ENCODE peak calls at places on chromosomes 2 and 18, in five cellular contexts. One of them, this sample, is unnamed.

GRCh38 chr18:47929681-47930085 is 776 bp downstream of the SMAD2 start:
- DNase-seq in kidney: no peak
- DNase-seq in PC-3: peak; percentile 23
- DNase-seq in PC-9: no peak
- DNase-seq in Karpas-422: no peak
- DNase-seq in this sample: no peak

GRCh38 chr2:55906993-55907392 is 16.6 kb downstream of the EFEMP1 start:
- DNase-seq in Karpas-422: no peak
- DNase-seq in PC-3: no peak
- DNase-seq in PC-9: no peak
- DNase-seq in kidney: no peak
- DNase-seq in this sample: no peak

GRCh38 chr2:619964-620363 is 57.2 kb downstream of the TMEM18 start:
- DNase-seq in Karpas-422: no peak
- DNase-seq in PC-3: no peak
- DNase-seq in kidney: no peak
- DNase-seq in PC-9: no peak
- DNase-seq in this sample: no peak

GRCh38 chr2:863732-864450 is 86.8 kb upstream of the SNTG2 start:
- DNase-seq in kidney: peak; percentile 53
- DNase-seq in PC-9: no peak
- DNase-seq in Karpas-422: no peak
- DNase-seq in PC-3: no peak
- DNase-seq in this sample: no peak

GRCh38 chr2:54073796-54074195 is 41.6 kb upstream of the ACYP2 start:
- DNase-seq in PC-9: peak; percentile 17
- DNase-seq in kidney: no peak
- DNase-seq in PC-3: peak; percentile 96
- DNase-seq in Karpas-422: no peak
- DNase-seq in this sample: peak; percentile 59

GRCh38 chr2:25879133-25879730 is 945 bp upstream of the ASXL2 start:
- DNase-seq in PC-3: peak; percentile 89
- DNase-seq in Karpas-422: no peak
- DNase-seq in PC-9: peak; percentile 12
- DNase-seq in kidney: no peak
- DNase-seq in this sample: peak; percentile 68

GRCh38 chr2:179646173-179646762 is 215.1 kb downstream of the ZNF385B start:
- DNase-seq in Karpas-422: no peak
- DNase-seq in kidney: no peak
- DNase-seq in PC-9: no peak
- DNase-seq in PC-3: no peak
- DNase-seq in this sample: no peak

GRCh38 chr2:44793322-44793870 is 148.1 kb upstream of the SIX3 start:
- DNase-seq in Karpas-422: peak; percentile 53
- DNase-seq in kidney: no peak
- DNase-seq in PC-9: peak; percentile 33
- DNase-seq in PC-3: peak; percentile 61
- DNase-seq in this sample: no peak

GRCh38 chr18:48595703-48596218 is 56.9 kb downstream of the CTIF start:
- DNase-seq in kidney: no peak
- DNase-seq in PC-3: no peak
- DNase-seq in Karpas-422: no peak
- DNase-seq in PC-9: no peak
- DNase-seq in this sample: no peak

GRCh38 chr2:232522014-232522854 is 2.0 kb downstream of the PRSS56 start:
- DNase-seq in kidney: no peak
- DNase-seq in PC-3: peak; percentile 40
- DNase-seq in PC-9: peak; percentile 58
- DNase-seq in Karpas-422: peak; percentile 75
- DNase-seq in this sample: no peak

GRCh38 chr2:232134939-232135338 is 173.4 kb downstream of the DIS3L2 start:
- DNase-seq in PC-9: no peak
- DNase-seq in kidney: no peak
- DNase-seq in PC-3: peak; percentile 64
- DNase-seq in Karpas-422: no peak
- DNase-seq in this sample: no peak

GRCh38 chr18:54263904-54264336 is 5.4 kb upstream of the POLI start:
- DNase-seq in PC-9: no peak
- DNase-seq in kidney: no peak
- DNase-seq in PC-3: no peak
- DNase-seq in Karpas-422: no peak
- DNase-seq in this sample: no peak

GRCh38 chr18:34153711-34154110 is 71.0 kb downstream of the NOL4 start:
- DNase-seq in PC-9: no peak
- DNase-seq in Karpas-422: peak; percentile 80
- DNase-seq in kidney: no peak
- DNase-seq in PC-3: peak; percentile 21
- DNase-seq in this sample: no peak

GRCh38 chr18:12442946-12443345 is 35.2 kb downstream of the PRELID3A start:
- DNase-seq in PC-9: no peak
- DNase-seq in kidney: no peak
- DNase-seq in PC-3: peak; percentile 42
- DNase-seq in Karpas-422: no peak
- DNase-seq in this sample: no peak

GRCh38 chr2:190105554-190105953 is 43.0 kb upstream of the MSTN start:
- DNase-seq in PC-9: no peak
- DNase-seq in PC-3: peak; percentile 28
- DNase-seq in kidney: no peak
- DNase-seq in Karpas-422: no peak
- DNase-seq in this sample: no peak

GRCh38 chr2:39938035-39938835 is 159.2 kb upstream of the THUMPD2 start:
- DNase-seq in Karpas-422: no peak
- DNase-seq in PC-3: peak; percentile 56
- DNase-seq in kidney: no peak
- DNase-seq in PC-9: no peak
- DNase-seq in this sample: peak; percentile 41

GRCh38 chr2:47208852-47209606 is 53.9 kb upstream of the STPG4 start:
- DNase-seq in PC-9: peak; percentile 47
- DNase-seq in kidney: no peak
- DNase-seq in Karpas-422: no peak
- DNase-seq in PC-3: peak; percentile 67
- DNase-seq in this sample: no peak

GRCh38 chr2:3340144-3340543 is 37.5 kb downstream of the EIPR1 start:
- DNase-seq in Karpas-422: no peak
- DNase-seq in kidney: no peak
- DNase-seq in PC-3: no peak
- DNase-seq in PC-9: no peak
- DNase-seq in this sample: no peak

GRCh38 chr18:57088883-57089282 is 58.0 kb upstream of the BOD1L2 start:
- DNase-seq in Karpas-422: peak; percentile 94
- DNase-seq in kidney: no peak
- DNase-seq in PC-3: no peak
- DNase-seq in PC-9: no peak
- DNase-seq in this sample: no peak

GRCh38 chr2:206657087-206657486 is 14.8 kb downstream of the FAM237A start:
- DNase-seq in PC-9: no peak
- DNase-seq in kidney: no peak
- DNase-seq in PC-3: peak; percentile 53
- DNase-seq in Karpas-422: no peak
- DNase-seq in this sample: no peak
- H3K27ac ChIP-seq in PC-9: no peak overlapping the region
- H3K27ac ChIP-seq in kidney: no peak overlapping the region
- H3K27ac ChIP-seq in PC-3: no peak overlapping the region
- H3K27ac ChIP-seq in Karpas-422: no peak overlapping the region
- H3K27ac ChIP-seq in this sample: no peak overlapping the region

GRCh38 chr18:26416652-26417150 is 131.7 kb downstream of the KCTD1 start:
- DNase-seq in kidney: no peak
- DNase-seq in PC-9: no peak
- DNase-seq in PC-3: no peak
- DNase-seq in Karpas-422: no peak
- DNase-seq in this sample: no peak
- H3K27ac ChIP-seq in kidney: no peak overlapping the region
- H3K27ac ChIP-seq in PC-9: no peak overlapping the region
- H3K27ac ChIP-seq in PC-3: no peak overlapping the region
- H3K27ac ChIP-seq in Karpas-422: no peak overlapping the region
- H3K27ac ChIP-seq in this sample: no peak overlapping the region

DNA sequence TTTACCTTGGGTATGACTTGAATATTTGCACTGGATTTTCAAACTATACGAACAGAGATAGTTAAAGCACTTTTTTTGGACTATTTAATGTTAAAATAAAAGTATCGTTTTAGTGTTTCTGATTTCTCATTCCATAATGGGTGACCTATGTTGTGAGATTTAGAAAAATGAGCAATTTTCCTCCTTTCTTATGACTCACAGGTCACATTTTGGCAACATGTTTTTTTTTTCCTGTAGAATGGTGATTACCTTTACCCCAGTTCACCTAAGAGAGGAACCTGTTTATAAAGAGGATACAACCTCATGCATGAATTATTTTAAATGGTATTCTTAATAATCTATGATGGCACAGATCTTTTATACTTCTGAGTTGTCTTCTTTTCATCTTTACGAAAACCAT is 65.2 kb downstream of the BABAM2 start:
- DNase-seq in PC-3: peak; percentile 75
- DNase-seq in Karpas-422: no peak
- DNase-seq in PC-9: no peak
- DNase-seq in kidney: no peak
- DNase-seq in this sample: no peak
- H3K27ac ChIP-seq in PC-3: peak overlapping the region; percentile 93
- H3K27ac ChIP-seq in Karpas-422: no peak overlapping the region
- H3K27ac ChIP-seq in PC-9: peak overlapping the region; percentile 88
- H3K27ac ChIP-seq in kidney: no peak overlapping the region
- H3K27ac ChIP-seq in this sample: peak overlapping the region; percentile 89

GRCh38 chr2:109032229-109032800 is 43.3 kb upstream of the EDAR start:
- DNase-seq in Karpas-422: no peak
- DNase-seq in PC-9: no peak
- DNase-seq in kidney: no peak
- DNase-seq in PC-3: no peak
- DNase-seq in this sample: no peak
- H3K27ac ChIP-seq in Karpas-422: no peak overlapping the region
- H3K27ac ChIP-seq in PC-9: no peak overlapping the region
- H3K27ac ChIP-seq in kidney: no peak overlapping the region
- H3K27ac ChIP-seq in PC-3: no peak overlapping the region
- H3K27ac ChIP-seq in this sample: no peak overlapping the region

GRCh38 chr2:144509548-144510205 is 10.2 kb downstream of the ZEB2 start:
- DNase-seq in Karpas-422: no peak
- DNase-seq in PC-9: no peak
- DNase-seq in kidney: no peak
- DNase-seq in PC-3: no peak
- DNase-seq in this sample: no peak

GRCh38 chr2:144509001-144509545 is 10.8 kb downstream of the ZEB2 start:
- DNase-seq in kidney: no peak
- DNase-seq in Karpas-422: no peak
- DNase-seq in PC-3: no peak
- DNase-seq in PC-9: no peak
- DNase-seq in this sample: no peak

GRCh38 chr2:144510206-144510991 is 9.5 kb downstream of the ZEB2 start:
- DNase-seq in PC-3: no peak
- DNase-seq in kidney: peak; percentile 51
- DNase-seq in Karpas-422: no peak
- DNase-seq in PC-9: peak; percentile 12
- DNase-seq in this sample: no peak

GRCh38 chr2:144507441-144508161 is 12.3 kb downstream of the ZEB2 start:
- DNase-seq in Karpas-422: no peak
- DNase-seq in PC-3: no peak
- DNase-seq in PC-9: no peak
- DNase-seq in kidney: no peak
- DNase-seq in this sample: no peak

GRCh38 chr2:144508162-144508765 is 11.7 kb downstream of the ZEB2 start:
- DNase-seq in kidney: peak; percentile 45
- DNase-seq in PC-3: no peak
- DNase-seq in PC-9: no peak
- DNase-seq in Karpas-422: no peak
- DNase-seq in this sample: no peak
- H3K27ac ChIP-seq in kidney: peak overlapping the region; percentile 74
- H3K27ac ChIP-seq in PC-3: no peak overlapping the region
- H3K27ac ChIP-seq in PC-9: no peak overlapping the region
- H3K27ac ChIP-seq in Karpas-422: no peak overlapping the region
- H3K27ac ChIP-seq in this sample: no peak overlapping the region

DNA sequence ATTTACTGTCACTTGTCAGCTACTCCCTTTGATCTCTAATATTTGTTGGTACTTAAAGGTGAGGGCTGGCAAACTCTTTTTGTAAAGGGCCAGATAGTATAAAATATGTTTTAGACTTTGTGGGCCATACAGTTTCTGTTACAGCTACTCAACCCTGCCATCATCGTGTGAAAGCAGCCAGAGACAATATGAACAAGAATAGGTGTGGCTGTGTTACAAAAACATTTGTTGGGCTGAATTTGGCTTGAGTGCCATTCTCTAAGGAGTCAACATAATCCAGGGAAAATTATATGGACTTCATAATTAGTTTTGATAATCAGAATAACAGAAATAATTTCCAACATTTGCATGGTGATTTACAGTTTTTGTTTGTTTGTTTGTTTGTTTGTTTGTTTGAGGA is 190.6 kb downstream of the LTBP1 start:
- DNase-seq in Karpas-422: no peak
- DNase-seq in PC-3: no peak
- DNase-seq in PC-9: no peak
- DNase-seq in kidney: no peak
- DNase-seq in this sample: no peak
- H3K27ac ChIP-seq in Karpas-422: no peak overlapping the region
- H3K27ac ChIP-seq in PC-3: no peak overlapping the region
- H3K27ac ChIP-seq in PC-9: no peak overlapping the region
- H3K27ac ChIP-seq in kidney: no peak overlapping the region
- H3K27ac ChIP-seq in this sample: no peak overlapping the region

GRCh38 chr2:237283136-237283928 is 130.6 kb downstream of the COL6A3 start:
- DNase-seq in kidney: no peak
- DNase-seq in PC-3: peak; percentile 76
- DNase-seq in Karpas-422: no peak
- DNase-seq in PC-9: no peak
- DNase-seq in this sample: no peak
- H3K27ac ChIP-seq in kidney: no peak overlapping the region
- H3K27ac ChIP-seq in PC-3: peak overlapping the region; percentile 19
- H3K27ac ChIP-seq in Karpas-422: no peak overlapping the region
- H3K27ac ChIP-seq in PC-9: no peak overlapping the region
- H3K27ac ChIP-seq in this sample: peak overlapping the region; percentile 64